ENCODE peak calls at places on chromosomes 3 and 15, in seven cellular contexts. J, N, Q, U, B, H and L are unnamed samples. For H3K27me3, the result is how much of the 10 kb centered on the place peaks cover.

GRCh38 chr15:69794643-69795461 is 302.9 kb downstream of the TLE3 start:
- DNase-seq in B (no peak), Q (peak), N (peak), U (no peak), J (peak), H (peak), L (peak)

GRCh38 chr3:49378249-49378899 is 20.2 kb upstream of the GPX1 start:
- DNase-seq in J (peak), Q (no peak), U (no peak), N (peak), B (no peak), H (peak), L (peak)

GRCh38 chr15:76514292-76514691 is 177.7 kb downstream of the ISL2 start:
- DNase-seq in Q (no peak), N (no peak), B (no peak), J (no peak), H (no peak), U (no peak), L (no peak)

GRCh38 chr15:61115241-61115640 is 113.9 kb downstream of the RORA start:
- DNase-seq in J (no peak), Q (no peak), H (no peak), N (no peak), B (no peak), U (no peak), L (no peak)

GRCh38 chr3:880371-880770 is 212.5 kb upstream of the CNTN6 start:
- DNase-seq in N (no peak), Q (no peak), B (no peak), J (no peak), U (no peak), H (no peak), L (no peak)

GRCh38 chr3:139355937-139356336 is 12.1 kb downstream of the MRPS22 start:
- DNase-seq in Q (no peak), N (no peak), J (no peak), H (no peak), B (no peak), U (no peak), L (no peak)

GRCh38 chr3:113211370-113212154 is at the start of gene BOC:
- DNase-seq in H (no peak), N (peak), Q (peak), J (peak), U (peak), B (no peak), L (peak)

GRCh38 chr3:105580551-105580950 is 213.8 kb downstream of the ALCAM start:
- DNase-seq in H (no peak), Q (no peak), U (no peak), J (no peak), N (no peak), B (no peak), L (no peak)

GRCh38 chr15:43920815-43921214 is 94.0 kb downstream of the WDR76 start:
- DNase-seq in U (peak), B (no peak), Q (no peak), N (no peak), H (no peak), J (no peak), L (no peak)

GRCh38 chr3:180102134-180102533 is 65.4 kb upstream of the PEX5L start:
- DNase-seq in J (no peak), B (no peak), U (no peak), Q (no peak), N (no peak), H (no peak), L (no peak)

GRCh38 chr3:123660900-123661299 is 76.0 kb upstream of the HACD2 start:
- DNase-seq in N (peak), J (no peak), U (peak), B (no peak), Q (peak), H (peak), L (no peak)

GRCh38 chr15:25477816-25478215 is 39.0 kb upstream of the UBE3A start:
- DNase-seq in H (no peak), U (no peak), Q (no peak), J (no peak), B (no peak), N (no peak), L (no peak)

GRCh38 chr15:80401471-80401870 is 2.7 kb upstream of the ARNT2 start:
- DNase-seq in Q (no peak), N (no peak), U (no peak), B (no peak), H (no peak), J (no peak), L (no peak)

GRCh38 chr3:42591811-42592210 is 1.2 kb downstream of the SS18L2 start:
- DNase-seq in N (peak), U (no peak), H (no peak), B (no peak), J (no peak), Q (no peak), L (no peak)

GRCh38 chr3:179829391-179829790 is 176.6 kb downstream of the USP13 start:
- DNase-seq in U (peak), Q (no peak), N (no peak), J (no peak), B (no peak), H (no peak), L (no peak)

DNA sequence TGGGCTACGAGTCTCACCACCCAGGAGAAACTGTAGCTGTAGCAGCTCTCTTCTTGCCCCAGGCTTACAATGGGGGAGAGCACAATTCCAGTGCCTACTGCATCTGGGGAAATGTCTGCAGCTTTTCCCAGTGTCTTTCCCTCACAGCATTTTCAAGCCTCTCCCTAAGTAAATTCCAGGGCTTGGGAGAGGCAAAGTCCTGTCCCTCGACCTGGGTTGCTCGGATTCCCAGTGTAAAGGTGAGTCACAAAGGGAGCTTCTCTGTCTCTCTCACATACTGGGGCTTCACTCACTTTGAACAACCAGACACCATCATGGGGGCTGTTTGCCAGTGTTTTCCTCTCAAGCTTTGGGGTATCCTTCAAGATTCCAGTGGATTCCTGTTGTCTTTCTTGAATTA is 689.4 kb upstream of the NAALADL2 start:
- DNase-seq in H (no peak), U (no peak), N (no peak), J (no peak), B (no peak), Q (no peak), L (no peak)
- H3K27ac ChIP-seq in H (no peak), U (no peak), N (no peak), J (no peak), B (no peak), Q (no peak), L (no peak)

DNA sequence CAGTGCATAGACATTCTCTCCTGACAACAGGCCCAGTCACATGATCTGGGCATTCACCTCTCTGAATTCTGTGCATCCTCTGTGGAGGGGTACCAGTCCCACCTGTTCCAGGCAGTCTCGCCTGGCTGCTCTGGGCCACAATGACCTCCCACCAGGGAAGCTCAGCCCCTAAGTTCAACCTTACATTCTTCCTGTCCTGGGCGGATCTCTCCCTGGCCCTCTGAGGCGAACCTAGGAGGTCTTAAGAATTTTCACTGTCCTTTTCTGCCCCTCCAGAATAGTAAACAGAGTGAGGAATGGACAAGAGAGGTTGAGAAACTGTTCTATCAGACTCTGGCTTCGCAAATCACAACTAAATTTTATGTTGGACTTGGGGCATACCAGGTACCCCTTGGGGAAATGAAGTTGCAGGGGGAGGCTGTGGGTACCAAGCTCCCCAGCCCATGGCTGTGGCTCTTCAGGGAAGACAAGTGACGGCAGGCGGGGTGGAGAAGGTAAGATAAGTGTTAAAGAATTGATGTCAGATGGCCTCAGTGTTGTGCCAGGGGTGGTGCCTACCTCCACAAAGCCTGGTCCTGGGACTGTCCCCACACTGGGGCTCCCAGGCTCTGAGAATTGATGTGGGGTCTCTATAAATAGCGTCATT is 5.3 kb downstream of the SCN5A start:
- DNase-seq in N (no peak), B (no peak), U (no peak), Q (no peak), J (no peak), H (peak), L (no peak)
- H3K27me3 ChIP-seq in N (half or more), B (under half), U (under half), Q (under half), J (half or more), H (under half), L (under half)

GRCh38 chr15:74854453-74854852 is 11.5 kb upstream of the ULK3 start:
- DNase-seq in N (no peak), J (no peak), Q (no peak), U (no peak), H (no peak), B (no peak), L (no peak)
- H3K27ac ChIP-seq in N (no peak), J (no peak), Q (no peak), U (peak), H (no peak), B (no peak), L (no peak)

GRCh38 chr15:78696436-78696835 is 55.4 kb upstream of the CHRNB4 start:
- DNase-seq in B (no peak), N (no peak), H (no peak), J (no peak), Q (no peak), U (no peak), L (no peak)
- H3K27me3 ChIP-seq in B (under half), N (under half), H (under half), J (under half), Q (under half), U (half or more), L (under half)

DNA sequence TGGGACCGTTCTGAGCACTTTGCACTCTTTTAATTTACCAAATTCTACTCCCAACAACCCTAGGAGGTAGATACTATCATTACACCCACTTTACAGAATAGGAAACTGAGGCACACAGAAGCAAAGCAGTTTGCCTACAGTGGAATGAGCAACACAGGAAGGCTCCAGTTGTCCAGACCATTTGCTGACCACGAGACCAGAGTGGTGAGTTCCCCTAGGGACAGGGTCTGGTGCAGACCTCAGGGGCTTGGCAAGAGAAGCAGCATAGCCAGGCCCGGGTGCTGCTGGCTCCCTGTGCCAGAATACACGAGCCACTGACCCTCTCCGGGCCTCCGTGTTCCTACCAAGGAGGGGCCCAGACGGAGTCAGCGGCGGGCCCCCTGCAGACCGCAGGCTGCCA is 26.5 kb downstream of the PLXND1 start:
- DNase-seq in J (no peak), Q (no peak), U (no peak), H (no peak), N (no peak), B (no peak), L (no peak)
- H3K27ac ChIP-seq in J (no peak), Q (no peak), U (no peak), H (peak), N (no peak), B (no peak), L (no peak)

GRCh38 chr3:120552184-120553020 is 43.7 kb upstream of the NDUFB4 start:
- DNase-seq in N (no peak), U (no peak), H (no peak), Q (no peak), B (no peak), J (no peak), L (no peak)
- H3K27me3 ChIP-seq in N (under half), U (under half), H (under half), Q (under half), B (under half), J (under half), L (under half)

DNA sequence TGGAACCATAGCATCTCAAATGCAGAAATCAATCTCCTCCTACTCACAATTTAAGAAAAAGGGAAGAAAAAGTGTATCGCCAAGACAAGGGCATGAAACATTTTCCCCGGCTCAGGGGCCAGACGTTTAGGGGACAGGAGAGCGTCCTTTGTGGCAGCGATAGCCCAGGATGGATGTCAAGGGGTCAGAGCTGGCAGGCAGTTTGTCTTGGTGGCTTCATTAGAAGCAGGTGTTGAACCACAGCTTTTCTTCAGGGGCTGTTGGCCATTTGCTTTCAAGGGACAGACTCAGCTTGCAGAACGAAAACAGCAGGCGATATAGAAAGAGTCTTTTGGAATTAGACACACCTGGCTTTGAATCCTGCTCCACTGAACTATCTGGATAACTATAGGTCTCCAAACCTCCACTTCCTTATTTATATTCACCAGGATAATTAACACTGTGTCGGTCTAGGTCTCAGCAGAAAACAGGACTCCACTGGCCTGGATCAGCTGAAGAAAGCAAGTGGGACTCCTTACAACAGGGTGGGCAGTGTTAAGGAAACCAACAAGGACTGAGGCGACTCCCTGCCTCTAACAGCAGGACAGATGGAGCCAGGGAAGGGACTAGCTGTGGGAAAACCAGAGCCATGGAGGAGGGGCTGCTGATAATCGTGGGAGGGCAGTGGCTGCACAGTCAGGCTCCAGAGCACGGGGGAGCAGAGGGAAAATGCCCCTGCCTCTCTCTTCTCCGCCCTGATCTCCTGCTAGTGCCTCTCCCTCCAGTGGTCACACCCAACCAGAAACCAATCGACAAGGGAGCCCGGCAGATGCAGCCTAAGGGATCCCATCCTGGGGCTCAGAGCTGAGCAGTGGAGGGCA is 123.6 kb downstream of the LIPC start:
- DNase-seq in H (no peak), U (no peak), N (no peak), B (no peak), Q (no peak), J (no peak), L (no peak)
- H3K27ac ChIP-seq in H (no peak), U (no peak), N (no peak), B (no peak), Q (no peak), J (no peak), L (no peak)

DNA sequence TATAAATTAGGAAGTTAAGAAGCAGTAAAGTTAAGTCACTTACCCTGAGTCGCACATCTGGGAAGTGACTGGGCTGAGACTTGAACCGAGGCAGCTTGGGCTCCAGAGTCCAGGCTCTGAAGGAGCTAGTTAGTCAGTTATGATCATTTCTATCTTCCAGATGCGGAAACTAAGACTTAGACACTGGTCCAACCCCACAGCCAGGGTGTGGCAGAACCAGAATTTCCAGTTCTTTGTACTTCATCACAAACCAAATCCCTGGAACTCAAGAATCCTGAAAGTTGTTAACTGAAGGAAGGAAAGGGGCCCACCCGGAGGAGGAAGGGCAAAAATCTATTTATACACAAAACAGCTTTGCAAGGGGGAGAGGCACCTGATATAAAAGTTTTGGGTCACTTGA is 389.9 kb downstream of the SHQ1 start:
- DNase-seq in H (no peak), B (no peak), J (peak), N (peak), U (no peak), Q (no peak), L (peak)
- H3K27me3 ChIP-seq in H (under half), B (under half), J (under half), N (under half), U (under half), Q (under half), L (under half)